ENCODE peak calls at places on chromosomes 1 and 21, in eight cellular contexts. X, A, V, M, K, T, E and C are unnamed samples.

GRCh38 chr1:226134170-226135058 is 52.1 kb downstream of the ACBD3 start:
- DNase-seq in X (no peak), T (no peak), E (no peak), V (no peak), M (no peak), A (no peak), K (no peak), C (no peak)

GRCh38 chr1:52633291-52633754 is 355 bp downstream of the SHISAL2A start:
- DNase-seq in M (peak; percentile 58), X (peak; percentile 27), E (no peak), K (no peak), V (no peak), T (peak; percentile 49), A (no peak), C (peak; percentile 56)

GRCh38 chr1:98055457-98055856 is 134.6 kb upstream of the DPYD start:
- DNase-seq in V (no peak), X (no peak), T (no peak), A (no peak), M (no peak), K (no peak), E (no peak), C (no peak)

GRCh38 chr1:236552901-236553300 is 29.1 kb downstream of the LGALS8 start:
- DNase-seq in V (no peak), M (no peak), K (no peak), X (no peak), T (no peak), A (no peak), E (no peak), C (no peak)

GRCh38 chr21:19607983-19608668 is 1204.5 kb upstream of the TMPRSS15 start:
- DNase-seq in V (no peak), T (no peak), M (no peak), K (no peak), X (no peak), A (no peak), E (no peak), C (no peak)

GRCh38 chr21:29753216-29753615 is 186.6 kb downstream of the GRIK1 start:
- DNase-seq in T (no peak), M (no peak), A (no peak), X (no peak), V (no peak), K (no peak), E (no peak), C (no peak)

GRCh38 chr1:189499736-189500135 is 977.9 kb downstream of the BRINP3 start:
- DNase-seq in X (no peak), A (no peak), E (no peak), K (peak; percentile 29), V (peak; percentile 11), T (no peak), M (no peak), C (no peak)

GRCh38 chr1:182279724-182280506 is 111.7 kb downstream of the GLUL start:
- DNase-seq in T (no peak), V (no peak), E (no peak), M (no peak), K (no peak), A (no peak), X (no peak), C (no peak)

GRCh38 chr1:239914827-239915231 is 176.9 kb upstream of the FMN2 start:
- DNase-seq in V (peak; percentile 81), K (no peak), T (no peak), X (no peak), A (peak; percentile 84), M (no peak), E (peak; percentile 72), C (no peak)

GRCh38 chr1:11799896-11800295 is 5.9 kb downstream of the MTHFR start:
- DNase-seq in M (no peak), X (no peak), K (no peak), V (no peak), T (no peak), A (no peak), E (no peak), C (no peak)

GRCh38 chr1:13766906-13767564 is 67.0 kb downstream of the PRDM2 start:
- DNase-seq in A (peak; percentile 78), V (peak; percentile 86), T (no peak), M (no peak), K (no peak), E (peak; percentile 76), X (no peak), C (no peak)

GRCh38 chr1:246565751-246566127 is 322 bp downstream of the TFB2M start:
- DNase-seq in A (no peak), V (peak; percentile 58), K (no peak), X (no peak), M (no peak), T (peak; percentile 42), E (peak; percentile 26), C (no peak)

GRCh38 chr1:65332821-65333220 is 23.5 kb downstream of the DNAJC6 start:
- DNase-seq in V (no peak), K (no peak), E (no peak), M (no peak), T (no peak), A (no peak), X (no peak), C (no peak)

GRCh38 chr1:102630041-102630440 is 478.3 kb downstream of the COL11A1 start:
- DNase-seq in A (no peak), T (no peak), K (no peak), V (no peak), M (no peak), X (no peak), E (no peak), C (no peak)

GRCh38 chr1:78069784-78070183 is 24.0 kb downstream of the GIPC2 start:
- DNase-seq in X (no peak), V (no peak), K (no peak), T (no peak), M (no peak), E (no peak), A (no peak), C (no peak)

GRCh38 chr1:27574871-27575831 is 28.8 kb downstream of the AHDC1 start:
- DNase-seq in X (peak; percentile 73), V (peak; percentile 85), A (peak; percentile 87), T (peak; percentile 86), E (peak; percentile 78), M (peak; percentile 81), K (peak; percentile 67), C (no peak)

GRCh38 chr1:41913025-41913424 is 5.7 kb downstream of the HIVEP3 start:
- DNase-seq in K (no peak), A (no peak), X (no peak), M (no peak), T (no peak), V (no peak), E (no peak), C (no peak)

GRCh38 chr1:159161001-159161718 is 10.3 kb upstream of the CADM3 start:
- DNase-seq in A (peak; percentile 90), V (peak; percentile 86), M (peak; percentile 83), X (peak; percentile 58), E (peak; percentile 78), K (peak; percentile 86), T (peak; percentile 76), C (peak; percentile 53)

DNA sequence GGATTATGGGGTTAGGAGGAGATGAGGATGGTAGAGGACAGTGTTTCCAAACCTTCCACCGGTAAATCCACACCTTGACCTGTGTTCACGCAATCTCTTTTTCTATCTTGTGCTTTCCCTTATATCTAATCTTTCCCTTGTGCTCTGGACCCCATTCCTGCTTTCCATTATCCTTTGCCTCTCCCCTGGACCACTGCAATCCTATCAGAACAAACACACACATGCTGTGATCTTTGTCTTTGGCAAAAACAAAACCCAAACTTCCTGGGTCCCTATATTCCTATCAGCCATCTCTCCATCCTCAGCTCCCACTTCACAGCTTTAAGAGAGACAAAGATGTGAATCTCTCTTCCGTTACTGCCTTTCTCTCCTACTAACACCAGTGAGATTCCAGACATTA is 229.8 kb upstream of the B3GALT2 start:
- DNase-seq in V (no peak), K (no peak), T (no peak), A (no peak), X (no peak), M (no peak), E (no peak), C (no peak)
- TF ChIP-seq CTCF in V (no peak), K (no peak), T (no peak), A (no peak), X (no peak), M (no peak), E (no peak), C (no peak)

DNA sequence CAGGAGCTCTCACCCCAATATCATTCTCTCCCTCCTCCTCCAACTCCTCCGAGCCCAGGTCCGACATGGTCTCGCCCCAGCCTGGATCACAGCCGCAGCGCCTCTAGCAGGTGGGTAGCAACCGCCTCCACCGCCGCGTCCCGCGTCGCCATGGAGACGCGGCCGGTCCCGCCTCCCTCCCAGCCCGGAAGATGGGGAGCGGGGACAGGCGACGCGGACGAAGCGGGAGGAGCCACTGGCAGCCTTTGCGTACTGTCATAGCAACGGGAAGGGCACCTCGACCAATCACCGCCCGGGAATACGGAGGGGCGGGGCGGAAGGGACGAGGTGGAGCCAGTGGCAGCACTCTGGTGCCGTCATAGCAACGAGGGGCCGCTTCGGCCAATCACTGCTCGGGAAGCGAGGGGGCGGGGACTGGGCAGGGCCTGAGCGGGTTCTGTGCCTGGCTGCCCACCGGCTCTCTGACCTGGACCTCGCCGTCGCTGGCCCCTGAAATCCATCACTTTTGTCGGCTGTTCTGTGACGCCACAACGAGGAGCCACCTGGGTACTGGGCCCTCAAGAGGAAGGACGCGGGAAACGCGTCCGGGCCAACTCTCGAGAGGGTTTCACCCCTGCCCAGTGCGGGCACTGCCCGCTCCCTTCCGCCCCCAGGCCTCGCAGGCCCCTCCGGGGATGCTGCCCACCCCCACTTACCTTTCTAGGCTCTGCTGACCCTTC is at the start of gene RSPH1:
- DNase-seq in M (peak; percentile 100), X (peak; percentile 98), A (peak; percentile 98), T (peak; percentile 100), E (peak; percentile 97), V (peak; percentile 95), K (peak; percentile 98), C (peak; percentile 99)
- TF ChIP-seq CTCF in M (no peak), X (no peak), A (no peak), T (no peak), E (no peak), V (no peak), K (no peak), C (no peak)

DNA sequence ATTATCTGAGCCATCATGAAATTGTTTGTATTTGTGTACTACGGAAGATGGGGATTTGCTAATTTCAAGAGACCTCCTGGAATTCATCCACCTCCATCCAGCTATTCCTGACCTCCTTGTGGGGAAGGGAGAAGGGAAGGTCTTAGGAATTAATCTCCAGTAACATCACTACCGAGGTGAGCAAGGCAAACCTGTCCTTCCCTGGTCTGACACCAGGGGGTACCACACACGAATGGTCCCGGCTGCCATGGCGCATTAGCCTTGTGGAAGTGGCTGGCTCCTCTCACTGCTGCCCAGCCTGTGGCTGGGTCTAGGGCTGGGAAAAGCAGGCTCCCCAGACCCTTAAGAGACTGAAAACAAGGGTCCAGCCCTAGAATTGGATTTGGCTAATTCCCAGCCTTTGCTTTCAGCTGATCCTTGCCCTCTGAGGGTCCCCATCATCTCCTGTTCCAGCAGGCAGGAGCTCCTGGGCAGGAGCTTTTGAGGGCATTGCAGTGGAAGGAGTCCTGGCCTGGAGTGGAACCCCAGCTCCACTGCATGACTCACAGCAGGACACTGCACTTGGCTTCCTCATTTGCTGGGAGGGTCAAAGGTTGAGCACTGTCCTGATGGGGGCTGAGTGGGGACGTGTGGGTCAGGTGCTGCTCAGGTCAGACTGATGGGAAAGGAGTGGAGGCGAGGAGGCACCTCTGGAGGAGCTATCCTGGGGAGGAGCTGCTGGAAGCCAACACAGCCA is 34.8 kb downstream of the RIMS3 start:
- DNase-seq in V (peak; percentile 19), A (peak; percentile 9), T (peak; percentile 81), E (no peak), X (no peak), M (peak; percentile 67), K (peak; percentile 25), C (no peak)
- TF ChIP-seq CTCF in V (peak; percentile 47), A (peak; percentile 57), T (peak; percentile 66), E (no peak), X (peak; percentile 72), M (peak; percentile 69), K (peak; percentile 29), C (no peak)

GRCh38 chr21:23936224-23936623 is 1671.1 kb downstream of the MRPL39 start:
- DNase-seq in X (no peak), V (peak; percentile 48), T (peak; percentile 23), A (peak; percentile 29), M (no peak), E (no peak), K (no peak), C (peak; percentile 11)
- TF ChIP-seq CTCF in X (no peak), V (peak; percentile 61), T (peak; percentile 20), A (peak; percentile 61), M (peak; percentile 17), E (no peak), K (no peak), C (no peak)